ENCODE peak calls at places on chromosomes 6 and 20, in four cellular contexts. C, T, U and O are unnamed samples.

GRCh38 chr20:44264287-44264686 is 17.2 kb downstream of the GDAP1L1 start:
- DNase-seq in C (no peak), T (no peak), U (no peak), O (no peak)

GRCh38 chr20:58583141-58583540 is 67.9 kb upstream of the APCDD1L start:
- DNase-seq in C (no peak), T (no peak), U (no peak), O (no peak)

GRCh38 chr20:33914871-33915270 is 78.8 kb upstream of the RALY start:
- DNase-seq in C (no peak), T (no peak), U (peak; percentile 6), O (no peak)

GRCh38 chr20:63835031-63835858 is 4.2 kb upstream of the ZBTB46 start:
- DNase-seq in C (peak; percentile 87), T (no peak), U (no peak), O (no peak)

GRCh38 chr6:157312733-157313132 is 10.6 kb downstream of the TMEM242 start:
- DNase-seq in C (no peak), T (no peak), U (no peak), O (no peak)

GRCh38 chr6:40409716-40410397 is 177.3 kb downstream of the LRFN2 start:
- DNase-seq in C (no peak), T (no peak), U (no peak), O (no peak)

GRCh38 chr6:132062626-132063025 is 111.5 kb upstream of the CCN2 start:
- DNase-seq in C (no peak), T (no peak), U (no peak), O (no peak)

GRCh38 chr20:38471987-38472512 is 593 bp upstream of the RALGAPB start:
- DNase-seq in C (no peak), T (no peak), U (no peak), O (no peak)

GRCh38 chr20:32207626-32208498 is at the start of the genes PLAGL2 and POFUT1:
- DNase-seq in C (peak; percentile 94), T (peak; percentile 100), U (peak; percentile 80), O (peak; percentile 86)

GRCh38 chr20:38458314-38458713 is 14.3 kb upstream of the RALGAPB start:
- DNase-seq in C (no peak), T (no peak), U (no peak), O (no peak)

GRCh38 chr6:135496805-135497411 is 632 bp downstream of the AHI1 start:
- DNase-seq in C (no peak), T (no peak), U (no peak), O (no peak)

GRCh38 chr20:15976047-15976731 is 597.1 kb downstream of the KIF16B start:
- DNase-seq in C (no peak), T (no peak), U (no peak), O (no peak)

GRCh38 chr6:148054219-148054618 is 288.4 kb upstream of the SASH1 start:
- DNase-seq in C (no peak), T (no peak), U (no peak), O (no peak)

GRCh38 chr20:61253264-61253639 is 1.2 kb downstream of the CDH4 start:
- DNase-seq in C (no peak), T (no peak), U (no peak), O (no peak)
- TF ChIP-seq CTCF in C (no peak), T (no peak), U (no peak), O (no peak)

GRCh38 chr6:32635526-32636123 is 1.6 kb upstream of the HLA-DQA1 start:
- DNase-seq in C (no peak), T (no peak), U (no peak), O (no peak)
- TF ChIP-seq CTCF in C (no peak), T (no peak), U (no peak), O (no peak)

DNA sequence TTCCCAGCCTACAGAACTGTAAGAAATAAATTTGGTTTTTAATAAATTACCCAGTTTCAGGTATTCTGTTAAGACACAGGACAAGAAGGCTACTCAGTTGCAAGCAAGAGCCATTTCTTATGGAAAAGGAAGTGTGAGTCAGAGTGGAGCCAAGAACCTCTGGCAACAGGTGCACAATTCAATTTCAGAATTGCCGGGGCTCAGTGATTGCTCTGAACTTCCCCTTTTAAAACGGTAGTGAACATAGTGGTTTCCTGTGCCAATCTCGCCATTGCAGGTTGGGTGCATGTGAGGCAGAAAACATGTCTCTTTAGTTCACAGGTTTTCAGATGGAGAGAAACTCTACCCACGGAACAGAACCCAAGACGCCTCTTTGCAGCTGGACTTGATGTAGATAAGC is 16.4 kb downstream of the PIGT start:
- DNase-seq in C (no peak), T (peak; percentile 69), U (no peak), O (peak; percentile 40)
- TF ChIP-seq CTCF in C (no peak), T (no peak), U (no peak), O (no peak)

GRCh38 chr20:56358600-56359211 is at the start of gene FAM210B:
- DNase-seq in C (peak; percentile 93), T (peak; percentile 94), U (peak; percentile 70), O (peak; percentile 68)
- TF ChIP-seq CTCF in C (no peak), T (no peak), U (no peak), O (no peak)

DNA sequence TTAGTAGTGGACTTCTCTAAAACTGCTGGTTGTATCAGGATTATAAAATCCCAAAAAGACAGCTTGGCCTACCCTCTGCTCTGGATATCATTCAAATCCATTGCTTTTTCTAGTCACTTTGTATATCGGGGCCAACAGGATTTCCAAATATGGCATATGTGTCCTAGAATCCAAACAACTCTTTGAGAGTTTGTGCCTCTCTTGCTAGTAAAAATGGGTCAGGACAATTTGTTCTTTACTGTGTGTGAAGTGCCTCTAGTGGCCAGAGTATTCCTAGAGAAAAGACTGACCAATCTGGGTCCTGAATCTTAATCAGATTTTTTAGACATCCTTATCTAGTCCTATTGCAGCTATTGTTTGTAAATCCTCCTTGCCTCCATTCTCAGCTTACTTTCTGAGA is 33.5 kb upstream of the MANEA start:
- DNase-seq in C (no peak), T (no peak), U (no peak), O (no peak)
- TF ChIP-seq CTCF in C (no peak), T (no peak), U (no peak), O (no peak)

DNA sequence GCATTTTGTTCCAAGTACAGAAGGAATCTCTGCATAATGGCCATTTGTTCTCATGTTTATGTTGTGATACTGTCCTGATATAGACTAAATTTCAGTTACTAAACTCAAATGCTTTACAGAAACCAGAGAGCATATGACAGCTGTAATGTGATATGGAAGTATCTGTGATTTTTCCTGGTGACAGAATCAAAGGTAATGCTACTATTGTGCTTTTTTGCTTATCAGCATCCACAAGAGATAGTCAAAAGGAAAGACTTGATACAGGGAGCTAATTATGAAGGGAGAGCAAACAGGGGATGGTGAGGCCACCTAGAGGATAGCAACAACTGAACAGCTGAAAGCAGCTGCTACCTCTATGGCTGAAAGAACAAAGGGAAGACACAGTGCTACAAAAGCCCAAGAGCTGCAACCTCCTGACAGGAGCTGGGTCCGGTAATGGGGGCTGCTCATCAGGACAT is 181.4 kb downstream of the PHF3 start:
- DNase-seq in C (no peak), T (no peak), U (no peak), O (no peak)
- TF ChIP-seq CTCF in C (no peak), T (no peak), U (no peak), O (no peak)

GRCh38 chr6:28530777-28531176 is 5.1 kb downstream of the GPX5 start:
- DNase-seq in C (no peak), T (no peak), U (no peak), O (no peak)

GRCh38 chr6:28537065-28537464 is 11.4 kb downstream of the GPX5 start:
- DNase-seq in C (no peak), T (no peak), U (no peak), O (no peak)

GRCh38 chr6:28534880-28535279 is 9.2 kb downstream of the GPX5 start:
- DNase-seq in C (no peak), T (no peak), U (no peak), O (no peak)

DNA sequence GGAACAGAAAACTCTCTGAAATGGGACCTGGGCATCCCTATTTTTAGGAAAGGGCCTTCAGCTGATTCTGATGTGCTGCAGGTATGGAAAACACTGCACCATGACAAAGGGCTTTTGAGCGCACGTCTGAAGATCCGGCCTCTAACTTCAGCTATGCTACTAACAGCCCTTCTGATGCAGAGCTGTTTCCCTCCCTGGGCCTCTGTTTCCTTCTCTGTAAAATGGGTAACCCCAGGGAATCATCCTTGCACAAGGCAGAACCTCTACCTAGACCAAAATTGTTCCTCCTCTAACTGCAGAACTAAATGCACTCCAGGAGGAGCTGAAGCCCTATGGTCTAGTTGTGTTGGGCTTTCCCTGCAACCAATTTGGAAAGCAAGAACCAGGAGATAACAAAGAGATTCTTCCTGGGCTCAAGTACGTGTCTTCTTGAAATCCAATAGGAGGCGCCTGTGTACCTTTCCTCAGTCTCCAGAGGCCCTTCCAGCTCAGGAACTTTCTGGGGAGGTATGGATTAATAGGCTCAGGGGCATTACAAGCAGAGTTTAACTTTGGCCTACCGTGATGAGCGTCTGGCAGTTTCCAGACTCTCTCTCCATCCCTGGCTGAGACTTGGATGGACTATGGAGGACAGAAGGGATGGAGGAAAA is 5.9 kb downstream of the GPX5 start:
- DNase-seq in C (no peak), T (no peak), U (no peak), O (no peak)
- TF ChIP-seq CTCF in C (no peak), T (no peak), U (no peak), O (no peak)

DNA sequence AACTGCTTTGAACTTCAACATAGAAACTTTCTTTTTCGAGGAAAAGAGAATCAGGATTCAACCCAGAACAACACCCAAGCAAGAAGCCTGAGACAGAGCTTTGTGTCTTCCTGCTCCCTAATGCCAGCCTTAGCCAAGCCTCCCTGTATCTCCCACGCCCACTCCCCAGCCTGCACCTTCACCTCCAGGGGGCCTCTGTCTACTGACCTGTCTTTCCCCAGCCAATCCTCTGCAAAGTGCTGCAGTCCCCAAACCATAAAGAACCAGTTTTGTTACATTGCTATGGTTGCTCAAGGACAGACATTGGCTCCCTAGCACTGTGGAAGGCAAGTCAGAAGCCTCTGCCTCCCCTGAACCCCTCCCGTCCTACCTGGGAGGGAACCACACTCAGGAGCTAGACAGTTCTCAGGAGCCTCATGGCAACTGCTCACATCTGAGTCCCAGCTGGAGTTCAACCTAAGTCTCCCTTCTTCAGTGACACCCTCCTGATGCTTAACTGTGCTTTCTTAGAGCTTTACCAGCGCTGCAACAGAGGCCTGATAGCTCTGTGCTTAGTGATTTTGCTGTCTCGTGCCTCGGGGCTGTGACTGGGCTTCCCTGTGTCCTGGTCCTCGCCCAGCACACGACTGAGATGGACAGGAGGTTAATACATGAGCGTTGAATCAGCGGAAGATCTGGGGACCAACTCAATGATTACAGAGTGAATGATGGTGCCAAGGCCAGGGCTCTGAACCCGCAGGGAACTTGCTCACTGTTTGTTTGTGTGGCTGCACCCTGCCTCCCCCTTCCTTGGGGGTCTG is 101.5 kb upstream of the DUSP22 start:
- DNase-seq in C (peak; percentile 22), T (no peak), U (no peak), O (no peak)
- TF ChIP-seq CTCF in C (no peak), T (peak; percentile 12), U (no peak), O (no peak)